ENCODE peak calls at places on chromosomes 12 and 14, in six cellular contexts. W is GM12865, K is breast epithelium, Q is cardiac fibroblast, S is BJ, L is progenitor cell of endocrine pancreas. V is an unnamed sample.

GRCh38 chr12:111767362-111768158 is 827 bp downstream of the ALDH2 start:
- DNase-seq in K (no peak), W (no peak), S (no peak), L (no peak), Q (peak), V (peak)

GRCh38 chr12:116236148-116236731 is 41.3 kb downstream of the MED13L start:
- DNase-seq in K (peak), W (peak), Q (peak), L (no peak), S (no peak), V (peak)

GRCh38 chr12:124757329-124757728 is 106.3 kb downstream of the SCARB1 start:
- DNase-seq in W (no peak), K (no peak), Q (no peak), S (no peak), L (no peak), V (no peak)

GRCh38 chr12:25056486-25057130 is 107.7 kb upstream of the BCAT1 start:
- DNase-seq in K (no peak), Q (peak), W (no peak), L (no peak), S (no peak), V (no peak)

GRCh38 chr14:97977711-97978261 is 1180.6 kb downstream of the VRK1 start:
- DNase-seq in L (no peak), K (peak), Q (no peak), W (no peak), S (no peak), V (peak)

GRCh38 chr14:26926585-26926984 is 328.8 kb upstream of the NOVA1 start:
- DNase-seq in S (no peak), L (no peak), Q (no peak), K (no peak), W (no peak), V (no peak)

GRCh38 chr12:70982991-70983390 is 62.5 kb upstream of the PTPRR start:
- DNase-seq in S (no peak), L (no peak), Q (peak), W (no peak), K (no peak), V (peak)

GRCh38 chr12:32566663-32567634 is 112.2 kb upstream of the DNM1L start:
- DNase-seq in Q (no peak), K (no peak), S (no peak), L (no peak), W (no peak), V (no peak)

GRCh38 chr12:54584128-54584527 is 4.3 kb downstream of the PPP1R1A start:
- DNase-seq in S (no peak), Q (no peak), L (no peak), W (no peak), K (no peak), V (no peak)

GRCh38 chr14:100556936-100557505 is 30.2 kb downstream of the BEGAIN start:
- DNase-seq in W (no peak), Q (no peak), S (no peak), L (no peak), K (no peak), V (no peak)

GRCh38 chr12:112112423-112113132 is 4.0 kb upstream of the NAA25 start:
- DNase-seq in L (no peak), S (no peak), K (peak), W (no peak), Q (no peak), V (no peak)

GRCh38 chr14:104536942-104537612 is 42.5 kb upstream of the C14orf180 start:
- DNase-seq in Q (peak), L (no peak), W (no peak), K (peak), S (no peak), V (peak)

GRCh38 chr12:123270380-123271181 is 1.1 kb downstream of the CDK2AP1 start:
- DNase-seq in W (no peak), S (no peak), L (no peak), Q (peak), K (no peak), V (no peak)

GRCh38 chr12:93025145-93026103 is 96.3 kb upstream of the EEA1 start:
- DNase-seq in S (peak), Q (peak), L (no peak), W (peak), K (no peak), V (peak)

GRCh38 chr14:104291123-104292000 is 153.0 kb downstream of the KIF26A start:
- DNase-seq in W (no peak), S (no peak), L (peak), K (no peak), Q (no peak), V (no peak)

GRCh38 chr12:47825239-47825639 is 5.5 kb upstream of the HDAC7 start:
- DNase-seq in Q (no peak), L (no peak), K (peak), W (no peak), S (no peak), V (no peak)

GRCh38 chr14:53501361-53502320 is 348.5 kb upstream of the DDHD1 start:
- DNase-seq in L (no peak), K (no peak), W (no peak), S (no peak), Q (no peak), V (peak)

GRCh38 chr12:38175538-38175937 is 141.0 kb upstream of the ALG10B start:
- DNase-seq in K (no peak), W (no peak), Q (no peak), L (no peak), S (no peak), V (no peak)

GRCh38 chr12:51815571-51815970 is 32.9 kb downstream of the FIGNL2 start:
- DNase-seq in W (no peak), K (no peak), Q (no peak), S (no peak), L (no peak), V (no peak)

GRCh38 chr14:59688224-59689170 is 111.9 kb upstream of the CCDC175 start:
- DNase-seq in L (no peak), W (peak), K (no peak), Q (peak), S (no peak), V (peak)

GRCh38 chr14:20661197-20661596 is 19.7 kb upstream of the OR6S1 start:
- DNase-seq in L (no peak), W (no peak), Q (no peak), K (no peak), S (no peak), V (no peak)

GRCh38 chr12:108193922-108194321 is 64.8 kb downstream of the WSCD2 start:
- DNase-seq in W (peak), K (no peak), S (no peak), L (no peak), Q (peak), V (peak)

GRCh38 chr12:117032593-117033381 is 66.4 kb downstream of the TESC start:
- DNase-seq in S (no peak), L (no peak), Q (no peak), W (no peak), K (no peak), V (peak)

GRCh38 chr14:100586153-100586519 is 1.1 kb downstream of the BEGAIN start:
- DNase-seq in W (no peak), K (no peak), S (no peak), Q (no peak), L (no peak), V (no peak)

GRCh38 chr12:69851976-69852375 is 26.9 kb downstream of the MYRFL start:
- DNase-seq in K (no peak), W (no peak), L (no peak), Q (peak), S (no peak), V (peak)

GRCh38 chr12:43111608-43112007 is 440.4 kb downstream of the ADAMTS20 start:
- DNase-seq in Q (no peak), S (no peak), K (no peak), L (no peak), W (no peak), V (no peak)

GRCh38 chr14:24285351-24285750 is 14.0 kb upstream of the RABGGTA start:
- DNase-seq in S (no peak), Q (no peak), K (no peak), L (no peak), W (no peak), V (no peak)

GRCh38 chr14:74018029-74018703 is 922 bp downstream of the ENTPD5 start:
- DNase-seq in Q (peak), L (no peak), S (peak), W (no peak), K (no peak), V (peak)

GRCh38 chr14:92549096-92549852 is 35.7 kb downstream of the RIN3 start:
- DNase-seq in L (no peak), K (no peak), Q (no peak), S (no peak), W (no peak), V (no peak)

GRCh38 chr12:6264402-6265037 is 46.0 kb upstream of the PLEKHG6 start:
- DNase-seq in W (peak), Q (no peak), K (no peak), L (no peak), S (no peak), V (no peak)

GRCh38 chr14:54662491-54663116 is 95.7 kb downstream of the SAMD4A start:
- DNase-seq in L (no peak), K (no peak), Q (no peak), W (no peak), S (no peak), V (no peak)

GRCh38 chr14:33509927-33510535 is 440.8 kb downstream of the EGLN3 start:
- DNase-seq in K (no peak), S (peak), L (no peak), W (no peak), Q (peak), V (peak)

GRCh38 chr12:57325395-57325794 is 74.4 kb upstream of the STAC3 start:
- DNase-seq in S (no peak), W (no peak), Q (no peak), K (no peak), L (no peak), V (no peak)

GRCh38 chr14:99441157-99441870 is 39.3 kb downstream of the SETD3 start:
- DNase-seq in L (no peak), S (no peak), K (no peak), W (no peak), Q (peak), V (peak)
- TF ChIP-seq CTCF in L (peak), S (peak), K (no peak), W (no peak), Q (no peak), V (peak)

GRCh38 chr12:78096909-78097597 is 266.4 kb downstream of the NAV3 start:
- DNase-seq in Q (peak), W (no peak), L (no peak), S (peak), K (no peak), V (peak)
- TF ChIP-seq CTCF in Q (peak), W (no peak), L (no peak), S (peak), K (no peak), V (no peak)

DNA sequence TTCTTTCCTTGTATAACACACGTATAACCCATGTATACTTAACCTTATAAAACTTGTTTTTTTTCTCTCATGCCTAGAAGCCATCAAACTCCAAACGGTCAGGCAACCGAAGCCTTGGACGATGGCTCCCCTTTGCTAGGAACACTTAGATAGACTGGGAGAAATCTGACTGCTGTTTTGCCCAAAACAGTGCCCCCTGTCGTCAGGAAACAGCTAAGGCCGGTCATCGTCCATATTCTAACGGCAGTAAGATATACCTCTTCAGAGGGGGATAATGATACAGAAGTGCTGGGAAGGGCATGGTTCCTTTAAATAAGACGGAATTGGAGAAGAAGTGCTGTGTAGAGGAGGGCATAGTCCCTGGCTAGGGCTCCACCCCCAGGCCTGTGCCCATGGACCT is 130.5 kb downstream of the SLC41A2 start:
- DNase-seq in W (no peak), S (no peak), K (no peak), Q (peak), L (no peak), V (peak)
- TF ChIP-seq CTCF in W (no peak), S (peak), K (no peak), Q (peak), L (no peak), V (peak)

DNA sequence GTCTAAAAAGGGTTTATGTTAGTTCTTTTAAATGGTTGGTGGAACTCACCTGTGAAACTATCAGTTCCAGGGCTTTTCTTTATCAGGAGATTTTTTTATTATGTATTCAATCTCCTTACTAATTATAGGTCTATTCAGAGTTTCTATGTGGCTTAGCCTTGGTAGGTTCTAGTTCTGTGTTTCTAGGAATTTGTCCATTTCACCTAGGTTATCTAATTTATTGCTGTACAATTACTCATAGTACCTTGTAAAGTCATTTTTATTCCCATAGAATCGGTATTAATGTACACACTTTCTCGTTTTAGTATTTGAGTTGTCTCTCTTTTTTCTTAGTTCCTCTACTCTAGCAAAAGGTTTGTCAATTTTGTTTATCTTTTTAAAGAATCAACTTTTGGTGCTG is 59.0 kb downstream of the BORCS5 start:
- DNase-seq in S (no peak), Q (no peak), L (no peak), K (no peak), W (no peak), V (no peak)
- TF ChIP-seq CTCF in S (no peak), Q (no peak), L (no peak), K (no peak), W (no peak), V (no peak)

DNA sequence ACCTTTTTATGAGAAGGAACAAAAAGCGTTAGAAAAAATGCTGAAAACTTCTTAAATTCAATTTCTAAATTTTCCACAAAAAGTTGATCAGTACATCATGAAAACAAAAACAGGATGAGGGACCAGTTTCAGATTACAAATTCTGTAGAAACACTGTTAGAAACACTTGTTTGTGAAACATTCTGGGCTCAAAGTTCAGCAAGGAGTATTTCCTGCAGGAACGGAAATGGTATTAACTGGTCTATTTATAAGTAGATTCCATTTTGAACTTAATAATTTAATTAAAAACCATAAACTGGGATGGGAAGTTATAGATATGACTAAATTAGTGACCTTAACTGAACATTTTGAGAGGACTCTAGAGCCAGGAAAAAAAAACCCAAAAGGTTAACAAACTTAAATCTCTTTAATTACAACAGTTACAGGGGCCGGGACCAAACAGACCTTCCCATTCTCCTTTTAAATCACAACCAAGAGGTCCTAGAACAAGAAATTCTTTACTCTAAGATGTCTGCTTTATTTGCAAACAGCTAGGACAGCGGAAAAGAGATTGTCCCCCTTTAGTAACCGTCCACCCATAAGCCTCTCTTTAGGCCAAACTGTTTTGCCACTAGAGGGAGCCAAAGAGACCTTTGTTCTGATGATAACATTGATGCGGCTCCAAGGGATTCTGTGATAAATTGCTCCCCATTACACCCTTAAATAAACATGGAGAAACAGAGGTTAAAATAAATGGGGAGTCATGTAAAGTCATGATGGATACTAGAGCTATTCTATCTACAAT is 69.0 kb upstream of the RERGL start:
- DNase-seq in W (peak), S (no peak), Q (peak), K (no peak), L (no peak), V (peak)
- TF ChIP-seq CTCF in W (peak), S (peak), Q (peak), K (no peak), L (peak), V (peak)

GRCh38 chr12:82383930-82384513 is 25.7 kb downstream of the METTL25 start:
- DNase-seq in L (no peak), W (peak), K (no peak), S (no peak), Q (peak), V (peak)
- TF ChIP-seq CTCF in L (peak), W (peak), K (peak), S (peak), Q (peak), V (peak)

GRCh38 chr14:65226824-65227604 is 124.7 kb upstream of the MAX start:
- DNase-seq in W (no peak), L (no peak), K (no peak), S (no peak), Q (peak), V (peak)

GRCh38 chr14:65229431-65230286 is 127.3 kb upstream of the MAX start:
- DNase-seq in K (no peak), L (no peak), W (peak), Q (peak), S (no peak), V (peak)

GRCh38 chr14:65228956-65229355 is 126.6 kb upstream of the MAX start:
- DNase-seq in W (no peak), K (no peak), L (no peak), Q (no peak), S (no peak), V (no peak)

GRCh38 chr14:65230287-65230728 is 128.0 kb upstream of the MAX start:
- DNase-seq in Q (peak), L (no peak), S (no peak), K (no peak), W (no peak), V (peak)

DNA sequence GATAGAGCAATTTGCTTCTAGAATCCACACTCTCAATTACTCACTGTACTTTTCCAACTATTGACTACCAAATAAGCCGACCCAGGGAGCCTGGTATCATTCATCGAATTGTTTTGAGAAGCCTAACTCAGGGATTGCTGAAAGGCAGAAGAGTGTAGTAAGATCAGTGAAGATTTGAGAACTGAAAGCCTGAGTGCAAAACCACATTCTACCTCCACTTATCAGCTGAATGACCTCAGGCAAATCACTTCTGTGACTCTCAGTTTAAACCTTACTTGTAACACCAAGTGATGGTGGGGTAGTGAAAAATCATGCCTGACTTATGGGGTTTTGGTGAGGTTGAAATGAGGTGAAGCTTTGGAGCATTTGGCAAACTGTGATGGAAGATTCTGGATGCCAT is 126.1 kb upstream of the MAX start:
- DNase-seq in L (no peak), K (no peak), S (no peak), W (peak), Q (no peak), V (no peak)
- TF ChIP-seq CTCF in L (no peak), K (no peak), S (no peak), W (no peak), Q (no peak), V (no peak)

GRCh38 chr12:15794196-15794595 is 5.0 kb upstream of the EPS8 start:
- DNase-seq in W (no peak), S (no peak), Q (no peak), K (no peak), L (no peak), V (no peak)

GRCh38 chr12:15797818-15798217 is 8.6 kb upstream of the EPS8 start:
- DNase-seq in Q (peak), W (no peak), S (no peak), K (no peak), L (no peak), V (no peak)

GRCh38 chr12:15794836-15795235 is 5.6 kb upstream of the EPS8 start:
- DNase-seq in W (no peak), L (no peak), S (no peak), K (no peak), Q (no peak), V (no peak)

GRCh38 chr12:15800278-15800677 is 11.1 kb upstream of the EPS8 start:
- DNase-seq in S (no peak), K (no peak), L (no peak), Q (peak), W (no peak), V (no peak)

GRCh38 chr12:15796493-15797141 is 7.4 kb upstream of the EPS8 start:
- DNase-seq in W (no peak), Q (peak), K (no peak), L (no peak), S (no peak), V (peak)
- TF ChIP-seq CTCF in W (no peak), Q (no peak), K (no peak), L (no peak), S (no peak), V (no peak)

GRCh38 chr14:78698991-78699390 is 528.8 kb downstream of the NRXN3 start:
- DNase-seq in S (no peak), W (no peak), L (no peak), K (no peak), Q (no peak), V (no peak)

GRCh38 chr14:78700236-78700635 is 530.1 kb downstream of the NRXN3 start:
- DNase-seq in L (no peak), W (no peak), S (no peak), Q (peak), K (no peak), V (no peak)

GRCh38 chr14:78701246-78701645 is 531.1 kb downstream of the NRXN3 start:
- DNase-seq in Q (peak), L (no peak), S (no peak), W (no peak), K (no peak), V (peak)

GRCh38 chr14:78697341-78697740 is 527.2 kb downstream of the NRXN3 start:
- DNase-seq in K (no peak), Q (peak), S (no peak), L (no peak), W (peak), V (peak)
- TF ChIP-seq CTCF in K (no peak), Q (peak), S (peak), L (peak), W (peak), V (peak)

V was measured in fibroblast of mammary gland.